ENCODE peak calls at places on chromosome 19, in eight cellular contexts. M is stimulated activated CD4-positive, alpha-beta T cell treated with anti-CD3 and anti-CD28 coated beads, Interleukin-1b, Interleukin-23, amount 100 ng/mL, for 48 hours; P is Panc1; D is mesothelial cell of epicardium; K is activated B cell treated with CpG ODN at 0.5 μM for 24 hours; F is H54; Y is midbrain; T is mesendoderm. W is an unnamed sample.

GRCh38 chr19:7783991-7784421 is 21.0 kb downstream of the CLEC4M start:
- DNase-seq in M (no peak), P (no peak), D (no peak), K (no peak), F (peak), Y (no peak), T (peak), W (no peak)

GRCh38 chr19:16143399-16144215 is at the start of gene HSH2D:
- DNase-seq in M (peak), P (no peak), D (no peak), K (peak), F (no peak), Y (no peak), T (peak), W (no peak)

GRCh38 chr19:32870154-32870573 is 597 bp upstream of the SLC7A9 start:
- DNase-seq in M (no peak), P (no peak), D (no peak), K (no peak), F (no peak), Y (no peak), T (peak), W (no peak)

GRCh38 chr19:29622191-29623070 is 16.3 kb downstream of the POP4 start:
- DNase-seq in M (no peak), P (no peak), D (no peak), K (no peak), F (no peak), Y (no peak), T (peak), W (no peak)

GRCh38 chr19:17952041-17952976 is 14.6 kb upstream of the KCNN1 start:
- DNase-seq in M (no peak), P (no peak), D (peak), K (no peak), F (no peak), Y (no peak), T (no peak), W (no peak)

GRCh38 chr19:6412111-6412999 is 12.3 kb downstream of the KHSRP start:
- DNase-seq in M (peak), P (no peak), D (peak), K (no peak), F (peak), Y (no peak), T (peak), W (no peak)

GRCh38 chr19:14081797-14082674 is 3.5 kb downstream of the C19orf67 start:
- DNase-seq in M (no peak), P (no peak), D (no peak), K (no peak), F (no peak), Y (no peak), T (no peak), W (no peak)

GRCh38 chr19:1134431-1134830 is 30.6 kb downstream of the GPX4 start:
- DNase-seq in M (no peak), P (no peak), D (no peak), K (no peak), F (no peak), Y (no peak), T (no peak), W (no peak)

GRCh38 chr19:45076851-45077730 is 813 bp upstream of the ZNF296 start:
- DNase-seq in M (no peak), P (no peak), D (no peak), K (no peak), F (no peak), Y (no peak), T (no peak), W (no peak)

GRCh38 chr19:55369651-55370304 is 485 bp downstream of the IL11 start:
- DNase-seq in M (peak), P (no peak), D (peak), K (no peak), F (peak), Y (no peak), T (peak), W (no peak)

GRCh38 chr19:56660381-56661105 is 11.0 kb downstream of the ZNF835 start:
- DNase-seq in M (peak), P (no peak), D (no peak), K (no peak), F (peak), Y (no peak), T (peak), W (no peak)

GRCh38 chr19:16516923-16517610 is 20.9 kb downstream of the C19orf44 start:
- DNase-seq in M (no peak), P (no peak), D (no peak), K (no peak), F (no peak), Y (no peak), T (no peak), W (no peak)

GRCh38 chr19:55554302-55554701 is 9.0 kb upstream of the SBK3 start:
- DNase-seq in M (no peak), P (no peak), D (no peak), K (no peak), F (no peak), Y (no peak), T (no peak), W (no peak)

GRCh38 chr19:51107406-51108065 is 673 bp downstream of the CTU1 start:
- DNase-seq in M (peak), P (no peak), D (no peak), K (no peak), F (no peak), Y (no peak), T (peak), W (no peak)

GRCh38 chr19:53580871-53581835 is 43.2 kb downstream of the ZNF331 start:
- DNase-seq in M (no peak), P (no peak), D (no peak), K (no peak), F (no peak), Y (no peak), T (peak), W (no peak)

GRCh38 chr19:45103200-45103624 is 10.2 kb downstream of the PPP1R37 start:
- DNase-seq in M (no peak), P (no peak), D (no peak), K (no peak), F (no peak), Y (no peak), T (no peak), W (no peak)

GRCh38 chr19:13782537-13782936 is 8.3 kb downstream of the C19orf53 start:
- DNase-seq in M (no peak), P (no peak), D (no peak), K (no peak), F (no peak), Y (no peak), T (no peak), W (no peak)

GRCh38 chr19:5890099-5890498 is 13.5 kb downstream of the NDUFA11 start:
- DNase-seq in M (no peak), P (no peak), D (no peak), K (no peak), F (no peak), Y (no peak), T (no peak), W (no peak)

GRCh38 chr19:21148681-21149080 is 6.8 kb downstream of the ZNF431 start:
- DNase-seq in M (no peak), P (no peak), D (no peak), K (no peak), F (no peak), Y (no peak), T (no peak), W (no peak)

GRCh38 chr19:39154626-39155100 is 29.1 kb downstream of the PAK4 start:
- DNase-seq in M (no peak), P (no peak), D (peak), K (no peak), F (no peak), Y (no peak), T (peak), W (no peak)

GRCh38 chr19:47378246-47378645 is 29.1 kb downstream of the DHX34 start:
- DNase-seq in M (no peak), P (no peak), D (no peak), K (no peak), F (no peak), Y (no peak), T (no peak), W (no peak)

GRCh38 chr19:56896041-56896440 is 55.5 kb upstream of the PEG3 start:
- DNase-seq in M (no peak), P (no peak), D (no peak), K (no peak), F (no peak), Y (no peak), T (no peak), W (no peak)

GRCh38 chr19:13121551-13122274 is 3.6 kb downstream of the NACC1 start:
- DNase-seq in M (no peak), P (no peak), D (no peak), K (no peak), F (no peak), Y (no peak), T (no peak), W (no peak)

GRCh38 chr19:38162094-38162493 is 61.9 kb downstream of the DPF1 start:
- DNase-seq in M (no peak), P (no peak), D (no peak), K (no peak), F (no peak), Y (no peak), T (no peak), W (no peak)